ENCODE peak calls at places on chromosomes 1 and 21, in six cellular contexts. H is GM13976, K is GM23338, W is PC-3, X is GM12865, R is left ventricle myocardium inferior. P is an unnamed sample.

GRCh38 chr1:115364044-115364775 is 26.2 kb upstream of the NGF start:
- DNase-seq in H (no peak), K (no peak), W (no peak), X (no peak), R (no peak), P (no peak)

GRCh38 chr1:185058103-185058502 is 12.7 kb downstream of the RNF2 start:
- DNase-seq in H (no peak), K (no peak), W (no peak), X (no peak), R (no peak), P (no peak)

GRCh38 chr1:153608742-153609584 is 4.0 kb downstream of the S100A16 start:
- DNase-seq in H (no peak), K (peak), W (peak), X (no peak), R (peak), P (peak)

GRCh38 chr1:223338811-223339746 is 24.9 kb downstream of the SUSD4 start:
- DNase-seq in H (no peak), K (no peak), W (no peak), X (no peak), R (no peak), P (no peak)

GRCh38 chr1:57831624-57832023 is 407.8 kb upstream of the DAB1 start:
- DNase-seq in H (no peak), K (no peak), W (peak), X (no peak), R (no peak), P (no peak)

GRCh38 chr1:36359911-36360310 is 25.8 kb downstream of the STK40 start:
- DNase-seq in H (no peak), K (no peak), W (peak), X (no peak), R (no peak), P (no peak)

GRCh38 chr21:36567216-36567917 is 87.4 kb upstream of the CLDN14 start:
- DNase-seq in H (no peak), K (no peak), W (no peak), X (no peak), R (no peak), P (no peak)

GRCh38 chr1:190323530-190323929 is 154.1 kb downstream of the BRINP3 start:
- DNase-seq in H (no peak), K (no peak), W (no peak), X (no peak), R (no peak), P (no peak)

GRCh38 chr1:162682013-162682419 is 49.8 kb downstream of the DDR2 start:
- DNase-seq in H (no peak), K (no peak), W (no peak), X (no peak), R (no peak), P (no peak)

GRCh38 chr1:204836856-204837255 is 33.8 kb upstream of the NFASC start:
- DNase-seq in H (no peak), K (no peak), W (no peak), X (no peak), R (no peak), P (no peak)

GRCh38 chr1:8740034-8740449 is 77.4 kb downstream of the RERE start:
- DNase-seq in H (no peak), K (no peak), W (peak), X (no peak), R (no peak), P (no peak)

DNA sequence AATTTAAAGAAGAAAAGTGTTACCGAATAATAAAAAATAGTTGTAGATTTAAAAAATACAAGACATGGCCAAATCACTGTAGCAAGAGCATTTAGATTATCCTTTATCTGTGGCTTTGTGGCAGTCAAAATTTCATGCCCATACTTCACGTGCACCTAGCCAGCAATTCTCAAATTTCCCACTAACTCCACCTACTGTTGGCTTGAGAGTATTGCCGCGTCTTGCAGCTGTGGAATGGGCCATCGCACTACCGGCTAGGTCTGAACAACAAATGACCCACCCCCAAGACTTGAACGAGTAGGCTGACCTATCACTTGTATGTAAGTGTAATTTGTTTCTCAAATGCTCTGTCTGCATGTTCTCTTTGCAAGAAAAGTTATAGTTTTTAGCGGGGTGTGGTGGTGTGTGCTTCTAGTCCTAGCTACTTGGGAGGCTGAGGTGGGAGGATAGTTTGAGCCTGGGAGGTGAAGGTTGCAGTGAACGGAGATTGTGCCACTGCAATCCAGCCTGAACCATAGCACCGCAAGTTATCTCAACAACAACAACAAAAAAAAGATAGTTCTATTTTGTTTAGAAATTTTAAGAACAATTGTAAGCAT is 4.1 kb downstream of the KRTAP13-4 start:
- DNase-seq in H (no peak), K (peak), W (peak), X (peak), R (no peak), P (no peak)
- TF ChIP-seq CTCF in H (no peak), K (peak), W (peak), X (peak), R (peak), P (peak)

GRCh38 chr1:231160851-231161710 is 777 bp upstream of the TRIM67 start:
- DNase-seq in H (no peak), K (peak), W (no peak), X (no peak), R (no peak), P (no peak)

GRCh38 chr1:231162970-231163830 is 1.3 kb downstream of the TRIM67 start:
- DNase-seq in H (no peak), K (peak), W (no peak), X (no peak), R (no peak), P (peak)

GRCh38 chr1:231163831-231164427 is 2.1 kb downstream of the TRIM67 start:
- DNase-seq in H (no peak), K (peak), W (no peak), X (no peak), R (no peak), P (no peak)

GRCh38 chr1:231161711-231162299 is at the start of gene TRIM67:
- DNase-seq in H (peak), K (peak), W (no peak), X (no peak), R (no peak), P (no peak)

GRCh38 chr1:231162300-231162969 is 577 bp downstream of the TRIM67 start:
- DNase-seq in H (peak), K (peak), W (no peak), X (no peak), R (no peak), P (peak)
- TF ChIP-seq CTCF in H (no peak), K (no peak), W (no peak), X (no peak), R (no peak), P (no peak)

GRCh38 chr1:24311731-24312130 is 7.4 kb upstream of the GRHL3 start:
- DNase-seq in H (no peak), K (no peak), W (no peak), X (no peak), R (no peak), P (no peak)
- TF ChIP-seq CTCF in H (no peak), K (no peak), W (no peak), X (no peak), R (no peak), P (no peak)

GRCh38 chr1:41474490-41475271 is 9.8 kb downstream of the EDN2 start:
- DNase-seq in H (no peak), K (peak), W (no peak), X (no peak), R (no peak), P (peak)
- TF ChIP-seq CTCF in H (no peak), K (no peak), W (no peak), X (no peak), R (no peak), P (no peak)

GRCh38 chr1:29713857-29714256 is 477.5 kb downstream of the PTPRU start:
- DNase-seq in H (no peak), K (no peak), W (peak), X (no peak), R (no peak), P (no peak)
- TF ChIP-seq CTCF in H (no peak), K (peak), W (peak), X (no peak), R (peak), P (no peak)

GRCh38 chr1:231949277-231950122 is 322.9 kb downstream of the DISC1 start:
- DNase-seq in H (no peak), K (peak), W (no peak), X (no peak), R (peak), P (no peak)
- TF ChIP-seq CTCF in H (no peak), K (peak), W (peak), X (no peak), R (no peak), P (no peak)

GRCh38 chr1:77832889-77833288 is 53.4 kb downstream of the MIGA1 start:
- DNase-seq in H (no peak), K (no peak), W (peak), X (no peak), R (no peak), P (no peak)

GRCh38 chr1:77831566-77831965 is 52.1 kb downstream of the MIGA1 start:
- DNase-seq in H (no peak), K (no peak), W (no peak), X (no peak), R (no peak), P (no peak)

GRCh38 chr1:77833521-77834100 is 54.2 kb downstream of the MIGA1 start:
- DNase-seq in H (no peak), K (no peak), W (no peak), X (no peak), R (no peak), P (no peak)

GRCh38 chr1:77830946-77831345 is 51.5 kb downstream of the MIGA1 start:
- DNase-seq in H (no peak), K (no peak), W (no peak), X (no peak), R (no peak), P (no peak)

GRCh38 chr1:77831976-77832695 is 52.7 kb downstream of the MIGA1 start:
- DNase-seq in H (no peak), K (no peak), W (peak), X (no peak), R (no peak), P (no peak)
- TF ChIP-seq CTCF in H (no peak), K (no peak), W (no peak), X (no peak), R (no peak), P (no peak)

DNA sequence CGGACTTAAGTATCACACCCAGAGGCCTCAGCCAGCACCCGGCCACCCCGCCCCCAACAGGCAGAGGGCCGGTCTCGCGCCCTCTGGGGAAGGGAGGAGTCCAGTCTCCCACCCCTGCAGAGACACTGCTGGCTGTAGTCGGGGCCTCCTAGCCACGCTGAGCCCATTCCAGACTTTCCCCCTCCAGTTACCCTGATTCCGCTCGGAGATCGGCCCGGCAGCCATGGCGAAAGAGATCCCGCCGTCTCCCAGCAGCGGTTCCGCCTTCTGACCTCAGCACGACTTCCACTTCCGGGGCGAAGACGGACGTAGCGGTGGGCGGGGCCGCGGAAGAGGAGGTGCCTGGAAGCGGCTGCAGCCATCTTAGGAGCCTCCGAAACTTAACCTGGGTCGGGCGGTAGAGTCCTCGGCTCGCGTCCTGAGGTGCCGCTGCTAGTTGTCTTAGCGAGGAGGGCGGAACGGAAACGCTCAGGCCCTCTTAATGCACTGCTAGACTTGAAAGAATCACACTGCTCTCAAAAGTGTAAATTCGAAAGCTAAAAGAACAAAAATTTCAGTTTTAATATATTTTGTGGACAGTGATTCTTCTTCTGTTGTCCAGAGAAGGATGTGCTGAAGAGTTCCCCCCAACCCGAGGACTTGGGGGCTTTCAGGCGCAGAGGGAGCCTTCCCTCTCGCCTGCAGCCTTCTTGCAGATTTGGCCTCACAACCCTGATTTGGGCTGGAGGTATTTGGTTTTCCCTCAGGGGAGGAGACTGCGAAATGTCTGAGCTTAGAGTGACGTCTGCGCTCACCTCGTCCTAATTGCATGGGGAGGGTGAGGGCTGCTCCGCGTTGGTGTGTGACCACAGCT is at the start of gene SF3B4:
- DNase-seq in H (peak), K (peak), W (peak), X (peak), R (peak), P (peak)
- TF ChIP-seq CTCF in H (no peak), K (no peak), W (no peak), X (no peak), R (no peak), P (peak)

GRCh38 chr1:1330366-1331067 is 563 bp upstream of the TAS1R3 start:
- DNase-seq in H (no peak), K (no peak), W (no peak), X (no peak), R (no peak), P (no peak)
- TF ChIP-seq CTCF in H (no peak), K (no peak), W (no peak), X (no peak), R (no peak), P (no peak)

P was measured in dorsolateral prefrontal cortex.